ENCODE peak calls at places on chromosomes 2 and 18, in eight cellular contexts. L, C, P, I, W, S, O and M are unnamed samples.

GRCh38 chr18:58105206-58105907 is 61.3 kb downstream of the NEDD4L start:
- DNase-seq in L (no peak), C (no peak), P (no peak), I (no peak), W (no peak), S (no peak), O (no peak), M (no peak)

GRCh38 chr2:240429341-240429871 is 6.1 kb upstream of the GPC1 start:
- DNase-seq in L (no peak), C (no peak), P (no peak), I (no peak), W (no peak), S (no peak), O (no peak), M (no peak)

GRCh38 chr2:86055314-86055713 is 50.4 kb downstream of the POLR1A start:
- DNase-seq in L (no peak), C (no peak), P (no peak), I (no peak), W (no peak), S (no peak), O (no peak), M (no peak)

GRCh38 chr2:98936917-98937351 is 909 bp upstream of the CRACDL start:
- DNase-seq in L (peak; percentile 59), C (no peak), P (no peak), I (peak; percentile 45), W (no peak), S (no peak), O (no peak), M (peak; percentile 51)

GRCh38 chr18:79678665-79679551 is 695 bp upstream of the CTDP1 start:
- DNase-seq in L (peak; percentile 99), C (peak; percentile 98), P (peak; percentile 97), I (peak; percentile 97), W (peak; percentile 98), S (peak; percentile 97), O (peak; percentile 99), M (peak; percentile 99)

GRCh38 chr2:172438064-172438421 is 10.7 kb downstream of the ITGA6 start:
- DNase-seq in L (no peak), C (peak; percentile 18), P (no peak), I (no peak), W (no peak), S (no peak), O (no peak), M (no peak)

GRCh38 chr18:46393230-46393629 is 263.8 kb downstream of the LOXHD1 start:
- DNase-seq in L (peak; percentile 82), C (no peak), P (no peak), I (peak; percentile 47), W (no peak), S (no peak), O (no peak), M (peak; percentile 21)

GRCh38 chr2:41928593-41928992 is 119.2 kb upstream of the PKDCC start:
- DNase-seq in L (no peak), C (peak; percentile 72), P (no peak), I (no peak), W (no peak), S (no peak), O (no peak), M (no peak)

GRCh38 chr2:146807568-146808168 is 1037.2 kb upstream of the ACVR2A start:
- DNase-seq in L (peak; percentile 24), C (no peak), P (no peak), I (no peak), W (no peak), S (no peak), O (no peak), M (no peak)

GRCh38 chr2:154846842-154847241 is 148.3 kb downstream of the KCNJ3 start:
- DNase-seq in L (no peak), C (no peak), P (no peak), I (no peak), W (no peak), S (no peak), O (no peak), M (no peak)

GRCh38 chr18:1564793-1565192 is 660.1 kb downstream of the ADCYAP1 start:
- DNase-seq in L (no peak), C (no peak), P (no peak), I (no peak), W (no peak), S (no peak), O (no peak), M (no peak)

GRCh38 chr2:225411452-225411851 is 11.9 kb downstream of the NYAP2 start:
- DNase-seq in L (no peak), C (no peak), P (no peak), I (no peak), W (no peak), S (no peak), O (no peak), M (no peak)
- TF ChIP-seq MAX in L (no peak), C (no peak), P (no peak), I (no peak), W (no peak), S (no peak), O (no peak), M (no peak)

GRCh38 chr2:66925128-66925527 is 472.0 kb upstream of the ETAA1 start:
- DNase-seq in L (no peak), C (no peak), P (no peak), I (no peak), W (no peak), S (no peak), O (peak; percentile 9), M (no peak)
- TF ChIP-seq MAX in L (no peak), C (no peak), P (no peak), I (no peak), W (no peak), S (no peak), O (no peak), M (no peak)

GRCh38 chr2:70921031-70921430 is 14.7 kb upstream of the ATP6V1B1 start:
- DNase-seq in L (no peak), C (no peak), P (no peak), I (peak; percentile 4), W (no peak), S (no peak), O (no peak), M (no peak)
- TF ChIP-seq MAX in L (no peak), C (no peak), P (no peak), I (no peak), W (no peak), S (no peak), O (no peak), M (no peak)

DNA sequence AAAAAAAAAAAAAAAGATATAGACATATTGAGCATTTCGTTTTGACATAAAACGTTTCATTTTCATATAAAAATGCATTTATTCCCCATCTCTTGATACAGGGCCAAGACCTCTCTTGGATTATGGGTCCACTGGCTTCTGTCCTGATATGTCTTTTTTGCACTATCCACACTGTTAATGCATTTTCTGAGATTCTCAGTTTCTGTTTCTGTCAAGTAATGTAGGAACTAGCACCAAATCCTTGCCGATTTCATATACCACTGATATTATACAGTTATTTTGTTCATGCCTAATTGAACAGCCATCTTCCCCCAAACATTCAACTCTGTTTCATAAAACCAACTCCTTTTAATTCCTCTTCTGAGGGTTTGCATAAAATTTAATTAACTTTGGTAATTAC is 47.0 kb downstream of the HPCAL1 start:
- DNase-seq in L (no peak), C (no peak), P (no peak), I (no peak), W (no peak), S (no peak), O (no peak), M (no peak)
- TF ChIP-seq MAX in L (no peak), C (no peak), P (no peak), I (no peak), W (no peak), S (no peak), O (no peak), M (no peak)

DNA sequence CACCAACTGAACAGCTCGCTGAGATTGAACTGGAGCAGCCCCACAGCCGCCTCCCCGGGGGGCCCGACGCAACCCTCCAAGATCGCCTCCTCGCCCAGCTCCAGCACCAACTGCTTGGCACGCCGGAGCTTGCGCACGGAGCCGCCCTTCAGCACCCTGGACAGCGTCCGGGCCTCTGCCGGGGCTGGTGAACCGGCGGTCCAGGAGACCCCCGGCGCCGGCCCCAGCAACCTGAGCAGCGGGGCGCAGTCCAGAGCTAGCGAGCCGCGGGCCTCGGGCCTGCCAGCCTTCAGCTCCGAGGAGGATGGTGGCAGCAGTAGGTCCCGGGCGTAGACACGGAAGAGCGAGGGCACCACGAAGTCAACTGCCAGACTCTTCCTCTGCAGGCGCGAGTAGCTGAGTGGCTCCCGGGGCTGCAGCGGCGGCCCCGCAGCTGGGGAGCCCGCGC is 1.2 kb downstream of the ALK start:
- DNase-seq in L (peak; percentile 92), C (peak; percentile 27), P (no peak), I (no peak), W (no peak), S (no peak), O (peak; percentile 14), M (peak; percentile 33)
- TF ChIP-seq MAX in L (peak; percentile 82), C (no peak), P (no peak), I (peak; percentile 50), W (no peak), S (no peak), O (no peak), M (no peak)

GRCh38 chr2:235877271-235877670 is 290.9 kb downstream of the GBX2 start:
- DNase-seq in L (no peak), C (no peak), P (no peak), I (no peak), W (no peak), S (no peak), O (no peak), M (no peak)

GRCh38 chr2:235870515-235870914 is 297.7 kb downstream of the GBX2 start:
- DNase-seq in L (no peak), C (no peak), P (no peak), I (no peak), W (no peak), S (no peak), O (no peak), M (no peak)

GRCh38 chr2:235879116-235879515 is 289.1 kb downstream of the GBX2 start:
- DNase-seq in L (no peak), C (no peak), P (no peak), I (no peak), W (no peak), S (no peak), O (no peak), M (no peak)

DNA sequence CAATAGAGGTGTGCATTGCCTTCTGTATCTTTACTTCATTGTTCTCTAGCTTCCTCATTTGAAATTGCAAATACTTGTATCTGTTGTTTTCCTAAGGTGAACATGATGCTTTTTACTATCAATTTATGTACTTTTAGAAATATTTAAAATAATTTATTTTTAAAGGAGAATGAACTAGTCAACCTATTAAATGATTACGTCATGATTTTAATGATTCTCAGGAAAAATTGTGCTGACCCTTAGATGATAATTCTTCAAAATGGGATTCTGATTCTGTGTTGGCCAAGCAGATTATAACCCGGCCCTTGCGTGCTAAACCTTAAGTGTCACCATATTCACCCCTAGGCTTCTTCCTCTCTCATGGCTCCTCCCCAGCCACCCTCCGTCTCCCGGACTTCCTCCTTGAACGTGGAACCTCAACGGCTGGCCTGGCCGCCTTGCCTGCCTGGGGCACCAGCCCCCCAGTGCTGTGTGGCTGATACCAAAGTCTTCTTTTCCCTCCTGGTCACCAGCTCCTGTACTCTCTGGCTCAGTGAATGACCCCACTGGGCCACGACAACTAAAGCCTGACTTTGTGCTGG is 292.0 kb downstream of the GBX2 start:
- DNase-seq in L (no peak), C (no peak), P (no peak), I (no peak), W (no peak), S (no peak), O (no peak), M (peak; percentile 86)
- TF ChIP-seq MAX in L (no peak), C (no peak), P (no peak), I (no peak), W (no peak), S (no peak), O (no peak), M (no peak)